ENCODE peak calls at places on chromosomes 3 and 15, in five cellular contexts. One of them, this sample, is unnamed.

GRCh38 chr3:22360197-22360596 is 609.2 kb upstream of the ZNF385D start:
- DNase-seq in breast epithelium: no peak
- DNase-seq in NCI-H1092 treated with DMSO at 0.1 percent for 48 hours: no peak
- DNase-seq in GM23248: no peak
- DNase-seq in AG08396: no peak
- DNase-seq in this sample: no peak

GRCh38 chr3:182787302-182788036 is 5.8 kb upstream of the ATP11B start:
- DNase-seq in breast epithelium: no peak
- DNase-seq in GM23248: peak
- DNase-seq in AG08396: peak
- DNase-seq in NCI-H1092 treated with DMSO at 0.1 percent for 48 hours: no peak
- DNase-seq in this sample: peak

GRCh38 chr3:120642368-120642948 is 39.6 kb downstream of the HGD start:
- DNase-seq in breast epithelium: no peak
- DNase-seq in AG08396: peak
- DNase-seq in GM23248: peak
- DNase-seq in NCI-H1092 treated with DMSO at 0.1 percent for 48 hours: no peak
- DNase-seq in this sample: peak

GRCh38 chr3:132867526-132867925 is 145.3 kb upstream of the NPHP3 start:
- DNase-seq in AG08396: no peak
- DNase-seq in NCI-H1092 treated with DMSO at 0.1 percent for 48 hours: no peak
- DNase-seq in GM23248: no peak
- DNase-seq in breast epithelium: no peak
- DNase-seq in this sample: no peak

GRCh38 chr3:124217542-124217941 is 225.6 kb upstream of the ROPN1 start:
- DNase-seq in AG08396: peak
- DNase-seq in breast epithelium: peak
- DNase-seq in GM23248: peak
- DNase-seq in NCI-H1092 treated with DMSO at 0.1 percent for 48 hours: no peak
- DNase-seq in this sample: peak

GRCh38 chr3:28295819-28296364 is 52.6 kb upstream of the ZCWPW2 start:
- DNase-seq in AG08396: no peak
- DNase-seq in GM23248: peak
- DNase-seq in NCI-H1092 treated with DMSO at 0.1 percent for 48 hours: no peak
- DNase-seq in breast epithelium: no peak
- DNase-seq in this sample: peak

GRCh38 chr15:63465104-63465503 is 39.3 kb upstream of the USP3 start:
- DNase-seq in breast epithelium: no peak
- DNase-seq in NCI-H1092 treated with DMSO at 0.1 percent for 48 hours: no peak
- DNase-seq in GM23248: peak
- DNase-seq in AG08396: peak
- DNase-seq in this sample: peak

GRCh38 chr3:174035317-174035886 is 637.9 kb downstream of the NLGN1 start:
- DNase-seq in breast epithelium: no peak
- DNase-seq in GM23248: peak
- DNase-seq in AG08396: no peak
- DNase-seq in NCI-H1092 treated with DMSO at 0.1 percent for 48 hours: peak
- DNase-seq in this sample: peak

GRCh38 chr3:4824948-4825325 is 154.3 kb upstream of the BHLHE40 start:
- DNase-seq in AG08396: peak
- DNase-seq in NCI-H1092 treated with DMSO at 0.1 percent for 48 hours: no peak
- DNase-seq in GM23248: peak
- DNase-seq in breast epithelium: no peak
- DNase-seq in this sample: peak

GRCh38 chr3:129182390-129183180 is 1.1 kb downstream of the CNBP start:
- DNase-seq in GM23248: peak
- DNase-seq in breast epithelium: no peak
- DNase-seq in NCI-H1092 treated with DMSO at 0.1 percent for 48 hours: no peak
- DNase-seq in AG08396: no peak
- DNase-seq in this sample: peak

GRCh38 chr3:136626448-136626847 is 125.7 kb downstream of the STAG1 start:
- DNase-seq in GM23248: no peak
- DNase-seq in breast epithelium: no peak
- DNase-seq in AG08396: no peak
- DNase-seq in NCI-H1092 treated with DMSO at 0.1 percent for 48 hours: no peak
- DNase-seq in this sample: no peak

GRCh38 chr3:179563298-179563934 is 690 bp downstream of the ACTL6A start:
- DNase-seq in breast epithelium: peak
- DNase-seq in NCI-H1092 treated with DMSO at 0.1 percent for 48 hours: peak
- DNase-seq in GM23248: peak
- DNase-seq in AG08396: peak
- DNase-seq in this sample: peak

GRCh38 chr15:74206801-74207281 is 4.3 kb upstream of the STRA6 start:
- DNase-seq in GM23248: no peak
- DNase-seq in NCI-H1092 treated with DMSO at 0.1 percent for 48 hours: no peak
- DNase-seq in AG08396: no peak
- DNase-seq in breast epithelium: no peak
- DNase-seq in this sample: no peak

This sample was measured in fibroblast of pulmonary artery.